ENCODE peak calls at places on chromosomes 12 and 14, in four cellular contexts. S, N, Z and B are unnamed samples.

GRCh38 chr12:16359512-16360491 is 12.4 kb downstream of the MGST1 start:
- DNase-seq in S (peak; percentile 47), N (peak; percentile 81), Z (peak; percentile 41), B (peak; percentile 78)

GRCh38 chr12:121794532-121795028 is 1.1 kb upstream of the RHOF start:
- DNase-seq in Z (no peak), N (no peak), S (no peak), B (no peak)

GRCh38 chr14:51872396-51872795 is 12.0 kb downstream of the GNG2 start:
- DNase-seq in Z (no peak), S (no peak), N (no peak), B (no peak)

GRCh38 chr12:65277994-65278575 is 398 bp upstream of the MSRB3 start:
- DNase-seq in N (peak; percentile 46), S (no peak), Z (no peak), B (peak; percentile 35)

GRCh38 chr14:23950411-23951135 is 3.0 kb upstream of the DHRS4 start:
- DNase-seq in N (no peak), Z (no peak), S (no peak), B (no peak)

GRCh38 chr12:6230321-6231110 is 30.3 kb downstream of the CD9 start:
- DNase-seq in N (no peak), S (no peak), Z (no peak), B (no peak)

GRCh38 chr14:103641181-103641580 is 12.2 kb downstream of the KLC1 start:
- DNase-seq in S (peak; percentile 82), N (no peak), Z (no peak), B (no peak)

GRCh38 chr12:57738661-57739237 is at the start of gene AGAP2:
- DNase-seq in N (peak; percentile 79), Z (no peak), S (no peak), B (peak; percentile 78)

GRCh38 chr14:24411468-24412454 is 13.0 kb downstream of the NYNRIN start:
- DNase-seq in Z (no peak), N (peak; percentile 59), S (peak; percentile 59), B (peak; percentile 72)

GRCh38 chr14:70724944-70725343 is 83.2 kb downstream of the TTC9 start:
- DNase-seq in Z (no peak), S (no peak), N (no peak), B (no peak)

GRCh38 chr14:105495101-105495989 is 4.3 kb downstream of the TEDC1 start:
- DNase-seq in Z (no peak), S (no peak), N (peak; percentile 18), B (no peak)

GRCh38 chr14:63727736-63728728 is at the start of gene SGPP1:
- DNase-seq in S (peak; percentile 55), Z (no peak), N (peak; percentile 79), B (peak; percentile 80)
- H3K56ac ChIP-seq in S (peak within 1 kb of the TSS; percentile 32), Z (no peak within 1 kb of the TSS), N (no peak within 1 kb of the TSS), B (peak within 1 kb of the TSS; percentile 93)

GRCh38 chr12:27077586-27077985 is 4.8 kb downstream of the C12orf71 start:
- DNase-seq in S (no peak), N (no peak), Z (no peak), B (no peak)
- H3K9ac ChIP-seq in S (no peak overlapping the region), N (no peak overlapping the region), Z (no peak overlapping the region), B (no peak overlapping the region)

GRCh38 chr14:64566651-64567122 is 16.9 kb downstream of the PPP1R36 start:
- DNase-seq in Z (no peak), N (peak; percentile 36), S (no peak), B (peak; percentile 30)
- H3K56ac ChIP-seq in Z (no peak overlapping the region), N (no peak overlapping the region), S (no peak overlapping the region), B (no peak overlapping the region)

DNA sequence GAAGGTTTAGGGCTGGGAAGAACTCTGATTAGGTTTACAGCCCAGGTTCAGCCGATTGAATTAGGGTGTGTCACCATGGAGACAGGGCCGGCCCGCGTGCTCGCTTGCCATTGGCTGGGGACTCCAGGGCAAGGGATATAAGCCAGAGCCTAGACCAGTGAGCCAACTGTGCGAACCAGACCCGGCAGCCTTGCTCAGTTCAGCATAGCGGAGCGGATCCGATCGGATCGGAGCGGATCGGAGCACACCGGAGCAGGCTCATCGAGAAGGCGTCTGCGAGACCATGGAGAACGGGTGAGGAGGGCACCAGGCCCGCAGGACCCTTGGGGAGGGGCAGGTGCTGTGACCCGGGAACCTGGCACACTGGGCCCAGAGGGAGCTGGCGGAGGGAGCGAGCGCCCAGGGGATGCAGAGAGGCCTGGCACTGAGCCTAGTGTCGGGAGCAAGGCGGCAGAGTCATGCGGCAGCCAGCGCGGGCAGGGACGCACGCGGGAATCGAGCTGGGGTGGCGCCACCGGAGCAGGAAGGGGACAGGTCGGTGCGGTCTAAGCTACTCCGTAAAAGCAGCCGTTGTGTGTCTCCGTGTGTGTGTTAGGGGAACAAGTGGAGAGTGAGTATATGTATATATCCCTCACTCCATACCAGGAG is at the start of gene PNP:
- DNase-seq in S (peak; percentile 85), Z (peak; percentile 78), N (peak; percentile 94), B (peak; percentile 97)
- H3K9ac ChIP-seq in S (peak within 1 kb of the TSS; percentile 75), Z (peak within 1 kb of the TSS; percentile 92), N (peak within 1 kb of the TSS; percentile 87), B (peak within 1 kb of the TSS; percentile 80)

GRCh38 chr12:120483621-120484020 is 12.3 kb upstream of the DYNLL1 start:
- DNase-seq in N (no peak), Z (no peak), S (no peak), B (no peak)
- H3K56ac ChIP-seq in N (no peak overlapping the region), Z (no peak overlapping the region), S (no peak overlapping the region), B (no peak overlapping the region)

DNA sequence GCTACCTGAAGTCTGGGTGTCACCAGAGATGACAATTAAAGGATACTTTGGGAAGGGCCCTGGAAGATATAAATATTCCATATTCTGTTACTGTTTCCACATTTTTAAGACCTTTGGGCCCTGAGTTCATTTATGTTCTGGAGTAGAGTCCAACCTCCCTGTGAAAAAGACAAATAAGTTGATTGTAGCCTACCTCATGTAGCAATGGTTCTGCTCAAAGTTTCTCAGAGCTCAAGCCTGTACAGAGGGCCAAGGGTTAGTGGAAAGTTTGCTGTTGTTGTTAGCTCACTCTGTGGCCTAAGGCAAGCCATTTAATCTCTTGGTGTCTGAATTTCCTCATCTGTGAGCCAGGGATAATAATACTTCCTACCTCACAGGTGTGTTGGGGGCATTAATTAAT is 284.7 kb upstream of the DDHD1 start:
- DNase-seq in Z (no peak), N (no peak), S (no peak), B (no peak)
- H3K9ac ChIP-seq in Z (no peak overlapping the region), N (no peak overlapping the region), S (no peak overlapping the region), B (no peak overlapping the region)